ENCODE peak calls at places on chromosomes 7 and 10, in six cellular contexts. N is HepG2, X is HCT116, M is SK-N-SH, O is H1, R is K562. P is an unnamed sample.

GRCh38 chr10:70334526-70335245 is 47.7 kb downstream of the LRRC20 start:
- DNase-seq in N (no peak), X (no peak), M (no peak), O (no peak), R (no peak), P (no peak)

GRCh38 chr7:25854608-25855497 is 297.1 kb upstream of the NFE2L3 start:
- DNase-seq in N (peak; percentile 66), X (peak; percentile 99), M (peak; percentile 94), O (no peak), R (peak; percentile 89), P (peak; percentile 100)

GRCh38 chr10:122333037-122333436 is 41.5 kb upstream of the PLEKHA1 start:
- DNase-seq in N (no peak), X (no peak), M (no peak), O (no peak), R (no peak), P (no peak)

GRCh38 chr7:95631545-95631944 is 35.2 kb upstream of the PDK4 start:
- DNase-seq in N (no peak), X (no peak), M (no peak), O (no peak), R (no peak), P (no peak)

GRCh38 chr7:77416621-77417371 is 647 bp upstream of the GSAP start:
- DNase-seq in N (no peak), X (no peak), M (peak; percentile 23), O (no peak), R (no peak), P (no peak)

GRCh38 chr7:50324113-50324512 is 19.6 kb downstream of the IKZF1 start:
- DNase-seq in N (no peak), X (no peak), M (no peak), O (no peak), R (no peak), P (no peak)

GRCh38 chr10:119252051-119252465 is 44.7 kb downstream of the GRK5 start:
- DNase-seq in N (peak; percentile 75), X (no peak), M (peak; percentile 70), O (no peak), R (peak; percentile 38), P (no peak)

GRCh38 chr10:94673614-94674321 is 9.8 kb upstream of the CYP2C18 start:
- DNase-seq in N (no peak), X (no peak), M (no peak), O (no peak), R (no peak), P (no peak)

GRCh38 chr10:88066876-88067275 is 203.5 kb downstream of the PTEN start:
- DNase-seq in N (no peak), X (no peak), M (no peak), O (no peak), R (no peak), P (no peak)

GRCh38 chr7:117383826-117384225 is 43.5 kb downstream of the ASZ1 start:
- DNase-seq in N (no peak), X (no peak), M (no peak), O (no peak), R (no peak), P (no peak)

GRCh38 chr10:82722273-82722672 is 847.3 kb downstream of the NRG3 start:
- DNase-seq in N (no peak), X (no peak), M (no peak), O (no peak), R (no peak), P (no peak)

GRCh38 chr10:34526186-34526585 is 288.9 kb downstream of the PARD3 start:
- DNase-seq in N (no peak), X (no peak), M (no peak), O (no peak), R (no peak), P (no peak)

GRCh38 chr7:901388-902154 is 25.2 kb downstream of the GET4 start:
- DNase-seq in N (peak; percentile 85), X (peak; percentile 76), M (peak; percentile 100), O (peak; percentile 92), R (peak; percentile 100), P (peak; percentile 99)

GRCh38 chr7:8204674-8205377 is 57.1 kb downstream of the ICA1 start:
- DNase-seq in N (no peak), X (no peak), M (peak; percentile 61), O (no peak), R (no peak), P (no peak)

GRCh38 chr7:29087840-29088169 is 58.5 kb downstream of the CPVL start:
- DNase-seq in N (no peak), X (no peak), M (no peak), O (no peak), R (no peak), P (peak; percentile 36)

GRCh38 chr10:60863796-60864195 is 80.2 kb downstream of the RHOBTB1 start:
- DNase-seq in N (no peak), X (no peak), M (no peak), O (no peak), R (no peak), P (no peak)

GRCh38 chr7:78852951-78853350 is 600.5 kb downstream of the MAGI2 start:
- DNase-seq in N (no peak), X (no peak), M (no peak), O (no peak), R (no peak), P (no peak)

GRCh38 chr10:116683061-116683601 is 59.2 kb downstream of the HSPA12A start:
- DNase-seq in N (no peak), X (no peak), M (no peak), O (no peak), R (no peak), P (no peak)
- TF ChIP-seq JUND in N (no peak), X (no peak), M (no peak), O (no peak), R (no peak), P (no peak)

GRCh38 chr7:21367537-21367936 is 60.3 kb upstream of the SP4 start:
- DNase-seq in N (no peak), X (no peak), M (no peak), O (no peak), R (no peak), P (no peak)

GRCh38 chr7:21368317-21368716 is 59.6 kb upstream of the SP4 start:
- DNase-seq in N (no peak), X (no peak), M (no peak), O (no peak), R (no peak), P (no peak)

GRCh38 chr7:21364838-21365267 is 63.0 kb upstream of the SP4 start:
- DNase-seq in N (peak; percentile 9), X (no peak), M (no peak), O (no peak), R (no peak), P (no peak)

GRCh38 chr7:21367081-21367480 is 60.8 kb upstream of the SP4 start:
- DNase-seq in N (no peak), X (no peak), M (no peak), O (no peak), R (no peak), P (no peak)

GRCh38 chr7:21365866-21366624 is 61.8 kb upstream of the SP4 start:
- DNase-seq in N (peak; percentile 77), X (peak; percentile 1), M (no peak), O (no peak), R (no peak), P (peak; percentile 72)
- TF ChIP-seq JUND in N (no peak), X (no peak), M (peak; percentile 27), O (no peak), R (peak; percentile 79), P (no peak)

DNA sequence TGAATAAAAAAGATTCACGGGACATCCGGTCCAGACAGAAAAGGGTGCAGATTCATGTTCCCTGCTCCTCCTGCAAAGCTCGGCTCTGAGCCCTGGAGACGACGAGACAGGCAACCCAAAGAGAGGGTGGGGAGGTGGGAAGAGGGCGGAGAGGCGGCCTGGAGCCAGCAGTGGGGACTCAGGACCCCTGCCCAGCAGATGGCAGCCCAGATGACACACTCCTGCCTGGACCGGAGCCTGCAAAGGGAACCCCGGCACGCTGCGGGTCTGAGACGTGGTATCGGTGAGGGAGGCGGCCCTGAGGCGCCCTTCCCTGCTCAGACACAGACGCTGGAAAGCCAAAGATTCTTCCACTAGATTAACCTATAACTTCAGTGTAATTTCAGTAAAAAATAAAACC is 250.8 kb downstream of the ELFN1 start:
- DNase-seq in N (no peak), X (no peak), M (no peak), O (no peak), R (no peak), P (no peak)
- TF ChIP-seq JUND in N (no peak), X (no peak), M (no peak), O (no peak), R (no peak), P (no peak)

GRCh38 chr10:79104264-79104954 is 35.6 kb downstream of the ZMIZ1 start:
- DNase-seq in N (no peak), X (no peak), M (no peak), O (no peak), R (no peak), P (peak; percentile 59)
- TF ChIP-seq JUND in N (no peak), X (no peak), M (no peak), O (no peak), R (no peak), P (no peak)

GRCh38 chr10:28250358-28250757 is 52.5 kb downstream of the MPP7 start:
- DNase-seq in N (no peak), X (no peak), M (no peak), O (no peak), R (no peak), P (no peak)

GRCh38 chr10:28256776-28257175 is 46.1 kb downstream of the MPP7 start:
- DNase-seq in N (no peak), X (no peak), M (no peak), O (no peak), R (no peak), P (no peak)

GRCh38 chr10:28250782-28251181 is 52.1 kb downstream of the MPP7 start:
- DNase-seq in N (peak; percentile 29), X (no peak), M (no peak), O (no peak), R (no peak), P (no peak)

GRCh38 chr10:28253174-28253783 is 49.6 kb downstream of the MPP7 start:
- DNase-seq in N (no peak), X (no peak), M (no peak), O (no peak), R (no peak), P (no peak)

GRCh38 chr10:28254290-28254985 is 48.4 kb downstream of the MPP7 start:
- DNase-seq in N (no peak), X (peak; percentile 75), M (no peak), O (no peak), R (no peak), P (no peak)
- TF ChIP-seq JUND in N (no peak), X (peak; percentile 69), M (no peak), O (no peak), R (no peak), P (no peak)

P was measured in T47D.